ENCODE peak calls at places on chromosome 20, in five cellular contexts. One of them, this sample, is unnamed.

GRCh38 chr20:15491564-15491963 is 1081.7 kb downstream of the KIF16B start:
- DNase-seq in GM06990: no peak
- DNase-seq in GM20000: no peak
- DNase-seq in astrocyte: no peak
- DNase-seq in PC-9: no peak
- DNase-seq in this sample: peak

GRCh38 chr20:58433759-58434158 is 44.7 kb downstream of the VAPB start:
- DNase-seq in astrocyte: peak
- DNase-seq in PC-9: no peak
- DNase-seq in GM20000: no peak
- DNase-seq in GM06990: no peak
- DNase-seq in this sample: no peak

GRCh38 chr20:17273711-17274110 is 46.9 kb downstream of the PCSK2 start:
- DNase-seq in PC-9: no peak
- DNase-seq in GM06990: no peak
- DNase-seq in GM20000: no peak
- DNase-seq in astrocyte: no peak
- DNase-seq in this sample: no peak

GRCh38 chr20:48606841-48607543 is 220.8 kb downstream of the PREX1 start:
- DNase-seq in astrocyte: no peak
- DNase-seq in GM06990: no peak
- DNase-seq in GM20000: no peak
- DNase-seq in PC-9: no peak
- DNase-seq in this sample: no peak

GRCh38 chr20:48189177-48189576 is 403.9 kb upstream of the SULF2 start:
- DNase-seq in astrocyte: peak
- DNase-seq in GM20000: peak
- DNase-seq in GM06990: no peak
- DNase-seq in PC-9: peak
- DNase-seq in this sample: peak

GRCh38 chr20:7742479-7742878 is 197.8 kb downstream of the HAO1 start:
- DNase-seq in astrocyte: peak
- DNase-seq in GM20000: no peak
- DNase-seq in PC-9: no peak
- DNase-seq in GM06990: no peak
- DNase-seq in this sample: no peak

GRCh38 chr20:46751856-46752255 is 42.4 kb downstream of the SLC2A10 start:
- DNase-seq in astrocyte: no peak
- DNase-seq in PC-9: no peak
- DNase-seq in GM20000: no peak
- DNase-seq in GM06990: no peak
- DNase-seq in this sample: no peak

GRCh38 chr20:2585811-2586210 is 49.4 kb downstream of the TMC2 start:
- DNase-seq in GM06990: no peak
- DNase-seq in GM20000: no peak
- DNase-seq in astrocyte: peak
- DNase-seq in PC-9: no peak
- DNase-seq in this sample: no peak

GRCh38 chr20:46811328-46812084 is 83.1 kb upstream of the EYA2 start:
- DNase-seq in astrocyte: no peak
- DNase-seq in GM20000: no peak
- DNase-seq in GM06990: no peak
- DNase-seq in PC-9: no peak
- DNase-seq in this sample: no peak

GRCh38 chr20:63648895-63649589 is 4.2 kb downstream of the STMN3 start:
- DNase-seq in GM06990: no peak
- DNase-seq in GM20000: no peak
- DNase-seq in PC-9: no peak
- DNase-seq in astrocyte: no peak
- DNase-seq in this sample: no peak

GRCh38 chr20:19009071-19009688 is 195.6 kb downstream of the SCP2D1 start:
- DNase-seq in PC-9: no peak
- DNase-seq in GM20000: no peak
- DNase-seq in astrocyte: no peak
- DNase-seq in GM06990: no peak
- DNase-seq in this sample: no peak

GRCh38 chr20:46893051-46893450 is 1.6 kb upstream of the EYA2 start:
- DNase-seq in GM20000: no peak
- DNase-seq in astrocyte: no peak
- DNase-seq in PC-9: no peak
- DNase-seq in GM06990: no peak
- DNase-seq in this sample: no peak

GRCh38 chr20:52379723-52380336 is 188.3 kb upstream of the ZFP64 start:
- DNase-seq in GM06990: no peak
- DNase-seq in GM20000: peak
- DNase-seq in PC-9: peak
- DNase-seq in astrocyte: no peak
- DNase-seq in this sample: peak

GRCh38 chr20:14507711-14508110 is 170.3 kb upstream of the FLRT3 start:
- DNase-seq in GM20000: no peak
- DNase-seq in PC-9: no peak
- DNase-seq in GM06990: no peak
- DNase-seq in astrocyte: no peak
- DNase-seq in this sample: peak

GRCh38 chr20:2692886-2693285 is 306 bp downstream of the EBF4 start:
- DNase-seq in astrocyte: no peak
- DNase-seq in GM20000: peak
- DNase-seq in PC-9: no peak
- DNase-seq in GM06990: no peak
- DNase-seq in this sample: no peak

GRCh38 chr20:64099880-64100565 is 7.3 kb downstream of the NPBWR2 start:
- DNase-seq in astrocyte: no peak
- DNase-seq in GM06990: peak
- DNase-seq in PC-9: no peak
- DNase-seq in GM20000: peak
- DNase-seq in this sample: no peak

GRCh38 chr20:59938221-59938620 is 1.9 kb downstream of the PPP1R3D start:
- DNase-seq in GM06990: no peak
- DNase-seq in GM20000: no peak
- DNase-seq in astrocyte: peak
- DNase-seq in PC-9: no peak
- DNase-seq in this sample: no peak

GRCh38 chr20:52972965-52973819 is 1.0 kb downstream of the TSHZ2 start:
- DNase-seq in GM06990: no peak
- DNase-seq in GM20000: no peak
- DNase-seq in astrocyte: no peak
- DNase-seq in PC-9: no peak
- DNase-seq in this sample: peak

GRCh38 chr20:46512943-46513844 is at the start of gene ZNF334:
- DNase-seq in PC-9: peak
- DNase-seq in GM06990: peak
- DNase-seq in GM20000: peak
- DNase-seq in astrocyte: peak
- DNase-seq in this sample: peak

GRCh38 chr20:56433880-56434255 is 21.8 kb downstream of the CASS4 start:
- DNase-seq in GM20000: no peak
- DNase-seq in PC-9: no peak
- DNase-seq in astrocyte: peak
- DNase-seq in GM06990: no peak
- DNase-seq in this sample: no peak

GRCh38 chr20:57392512-57393271 is 1.5 kb downstream of the RBM38 start:
- DNase-seq in GM06990: peak
- DNase-seq in astrocyte: no peak
- DNase-seq in PC-9: no peak
- DNase-seq in GM20000: peak
- DNase-seq in this sample: peak

GRCh38 chr20:57591289-57592229 is 28.7 kb downstream of the ZBP1 start:
- DNase-seq in GM20000: no peak
- DNase-seq in astrocyte: no peak
- DNase-seq in PC-9: no peak
- DNase-seq in GM06990: no peak
- DNase-seq in this sample: no peak

GRCh38 chr20:63333241-63333836 is 27.8 kb downstream of the CHRNA4 start:
- DNase-seq in GM06990: no peak
- DNase-seq in PC-9: no peak
- DNase-seq in astrocyte: no peak
- DNase-seq in GM20000: no peak
- DNase-seq in this sample: no peak

GRCh38 chr20:4592316-4593148 is 129.2 kb upstream of the PRND start:
- DNase-seq in GM20000: peak
- DNase-seq in PC-9: peak
- DNase-seq in GM06990: peak
- DNase-seq in astrocyte: no peak
- DNase-seq in this sample: peak

GRCh38 chr20:19811231-19811630 is 53.2 kb downstream of the RIN2 start:
- DNase-seq in astrocyte: no peak
- DNase-seq in GM20000: no peak
- DNase-seq in PC-9: no peak
- DNase-seq in GM06990: no peak
- DNase-seq in this sample: no peak

GRCh38 chr20:63416631-63417030 is 55.5 kb upstream of the CHRNA4 start:
- DNase-seq in astrocyte: no peak
- DNase-seq in GM06990: no peak
- DNase-seq in PC-9: no peak
- DNase-seq in GM20000: no peak
- DNase-seq in this sample: no peak

GRCh38 chr20:62133864-62134263 is 9.3 kb downstream of the PSMA7 start:
- DNase-seq in PC-9: no peak
- DNase-seq in GM06990: no peak
- DNase-seq in GM20000: no peak
- DNase-seq in astrocyte: no peak
- DNase-seq in this sample: peak
- TF ChIP-seq CTCF in PC-9: no peak
- TF ChIP-seq CTCF in GM06990: peak
- TF ChIP-seq CTCF in GM20000: no peak
- TF ChIP-seq CTCF in astrocyte: no peak
- TF ChIP-seq CTCF in this sample: no peak

GRCh38 chr20:25380945-25381614 is 9.6 kb downstream of the ABHD12 start:
- DNase-seq in GM06990: no peak
- DNase-seq in PC-9: no peak
- DNase-seq in GM20000: no peak
- DNase-seq in astrocyte: no peak
- DNase-seq in this sample: no peak

GRCh38 chr20:25376886-25377285 is 13.7 kb downstream of the ABHD12 start:
- DNase-seq in GM06990: no peak
- DNase-seq in PC-9: no peak
- DNase-seq in astrocyte: no peak
- DNase-seq in GM20000: no peak
- DNase-seq in this sample: no peak

GRCh38 chr20:25378884-25379733 is 11.5 kb downstream of the ABHD12 start:
- DNase-seq in GM20000: no peak
- DNase-seq in astrocyte: no peak
- DNase-seq in PC-9: no peak
- DNase-seq in GM06990: no peak
- DNase-seq in this sample: no peak

GRCh38 chr20:25376236-25376635 is 14.4 kb downstream of the ABHD12 start:
- DNase-seq in astrocyte: no peak
- DNase-seq in GM20000: no peak
- DNase-seq in PC-9: no peak
- DNase-seq in GM06990: no peak
- DNase-seq in this sample: no peak

DNA sequence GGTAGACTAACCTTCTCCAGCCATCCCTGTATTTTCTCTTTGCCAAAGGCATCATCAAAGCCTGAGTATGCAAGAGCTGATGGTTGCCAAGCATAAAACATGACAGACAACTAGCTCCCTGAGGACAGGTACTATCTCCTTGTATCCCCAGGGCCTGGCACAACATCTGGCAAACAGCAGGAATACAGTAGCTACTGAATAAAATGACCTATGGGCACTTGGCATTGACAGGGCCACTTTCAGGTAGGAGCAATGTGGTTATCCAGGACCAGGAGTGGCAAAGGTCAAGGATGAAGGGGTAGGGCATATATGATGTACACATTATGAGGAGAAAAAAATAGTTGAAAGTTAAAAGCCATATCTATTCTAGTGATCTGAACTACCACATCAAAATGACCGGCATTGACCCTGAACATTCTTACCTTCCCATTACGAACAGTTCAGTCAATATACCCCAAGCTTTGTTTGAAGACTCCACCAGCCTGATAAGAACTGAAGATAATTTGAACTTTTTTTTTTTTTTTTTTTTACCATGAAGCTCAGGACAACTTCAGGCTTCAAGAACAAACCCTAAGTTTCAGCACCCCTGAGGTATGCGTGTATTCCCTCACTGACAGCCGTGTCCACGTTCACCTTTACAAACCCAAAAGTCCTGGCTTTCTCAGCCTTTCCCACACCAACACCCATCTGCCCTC is 12.3 kb downstream of the ABHD12 start:
- DNase-seq in GM20000: no peak
- DNase-seq in astrocyte: no peak
- DNase-seq in PC-9: no peak
- DNase-seq in GM06990: no peak
- DNase-seq in this sample: no peak
- TF ChIP-seq CTCF in GM20000: no peak
- TF ChIP-seq CTCF in astrocyte: no peak
- TF ChIP-seq CTCF in PC-9: no peak
- TF ChIP-seq CTCF in GM06990: no peak
- TF ChIP-seq CTCF in this sample: no peak

GRCh38 chr20:50267041-50267865 is 76.6 kb downstream of the CEBPB start:
- DNase-seq in PC-9: peak
- DNase-seq in GM20000: no peak
- DNase-seq in GM06990: no peak
- DNase-seq in astrocyte: peak
- DNase-seq in this sample: no peak
- TF ChIP-seq CTCF in PC-9: peak
- TF ChIP-seq CTCF in GM20000: no peak
- TF ChIP-seq CTCF in GM06990: no peak
- TF ChIP-seq CTCF in astrocyte: no peak
- TF ChIP-seq CTCF in this sample: no peak

DNA sequence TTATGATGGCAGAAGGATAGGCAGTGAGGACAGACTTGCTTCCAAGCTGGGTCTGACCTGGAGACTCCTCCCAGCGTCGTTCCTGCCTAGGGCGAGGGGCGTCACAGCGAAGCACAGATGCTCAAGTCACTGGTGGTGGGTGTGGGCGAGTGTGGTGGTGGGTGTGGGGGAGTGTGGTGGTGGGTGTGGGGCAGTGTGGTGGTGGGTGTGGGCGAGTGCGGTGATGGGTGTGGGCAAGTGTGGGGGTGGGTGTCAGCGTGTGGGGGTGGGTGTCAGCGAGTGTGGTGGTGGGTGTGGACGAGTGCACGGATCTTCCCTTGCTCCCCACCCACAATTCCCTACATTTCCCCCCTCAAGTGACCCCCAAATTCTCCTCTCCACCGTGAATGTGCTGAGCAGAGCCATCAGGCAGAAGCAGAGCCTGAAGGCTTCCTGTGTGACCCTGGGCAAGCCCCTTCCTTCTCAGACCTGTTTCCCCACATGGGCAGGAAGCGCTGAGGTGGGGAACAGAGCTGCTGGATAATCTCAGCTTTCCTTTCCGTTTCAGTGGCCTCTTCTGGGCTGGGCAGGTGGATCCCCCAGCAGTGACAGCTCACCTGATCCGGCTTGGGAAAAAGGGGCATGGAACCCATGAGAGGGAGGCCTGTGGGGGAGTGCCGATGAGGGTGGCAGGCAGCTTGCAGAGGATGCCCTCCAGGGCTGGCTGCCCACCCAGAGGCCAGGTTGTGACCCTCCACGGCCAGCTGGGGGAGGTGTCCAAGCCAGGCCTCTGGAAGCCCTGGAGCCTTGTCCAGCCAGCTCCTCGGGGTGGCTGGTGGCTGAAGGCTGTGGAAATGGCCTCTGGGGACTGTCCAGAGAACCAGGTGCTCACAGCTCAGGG is 42.9 kb downstream of the RSPO4 start:
- DNase-seq in astrocyte: no peak
- DNase-seq in GM06990: no peak
- DNase-seq in PC-9: no peak
- DNase-seq in GM20000: no peak
- DNase-seq in this sample: no peak
- TF ChIP-seq CTCF in astrocyte: no peak
- TF ChIP-seq CTCF in GM06990: no peak
- TF ChIP-seq CTCF in PC-9: no peak
- TF ChIP-seq CTCF in GM20000: no peak
- TF ChIP-seq CTCF in this sample: no peak